ENCODE peak calls at places on chromosomes 4 and X, in nine cellular contexts. One of them, this sample, is unnamed. For H3K4me1, the result is how much of the 10 kb centered on the place peaks cover.

GRCh38 chr4:16329132-16329796 is 103.0 kb upstream of the TAPT1 start:
- DNase-seq in testis: no peak
- DNase-seq in OCI-LY7: no peak
- DNase-seq in K562: no peak
- DNase-seq in endodermal cell: no peak
- DNase-seq in A549: no peak
- DNase-seq in CD8-positive, alpha-beta memory T cell: no peak
- DNase-seq in breast epithelium: no peak
- DNase-seq in MM.1S: no peak
- DNase-seq in this sample: no peak

GRCh38 chr4:105215609-105216313 is 69.1 kb downstream of the TET2 start:
- DNase-seq in OCI-LY7: no peak
- DNase-seq in testis: no peak
- DNase-seq in breast epithelium: no peak
- DNase-seq in A549: no peak
- DNase-seq in K562: no peak
- DNase-seq in CD8-positive, alpha-beta memory T cell: no peak
- DNase-seq in endodermal cell: no peak
- DNase-seq in MM.1S: no peak
- DNase-seq in this sample: no peak

GRCh38 chrX:133542476-133542875 is 127.2 kb upstream of the GPC4 start:
- DNase-seq in MM.1S: peak
- DNase-seq in CD8-positive, alpha-beta memory T cell: no peak
- DNase-seq in K562: no peak
- DNase-seq in OCI-LY7: no peak
- DNase-seq in breast epithelium: no peak
- DNase-seq in endodermal cell: no peak
- DNase-seq in testis: no peak
- DNase-seq in A549: no peak
- DNase-seq in this sample: no peak

GRCh38 chrX:17098516-17099247 is 152.2 kb downstream of the REPS2 start:
- DNase-seq in K562: no peak
- DNase-seq in endodermal cell: no peak
- DNase-seq in breast epithelium: no peak
- DNase-seq in A549: no peak
- DNase-seq in CD8-positive, alpha-beta memory T cell: no peak
- DNase-seq in MM.1S: no peak
- DNase-seq in testis: no peak
- DNase-seq in OCI-LY7: no peak
- DNase-seq in this sample: no peak

GRCh38 chr4:101334963-101335572 is 12.3 kb downstream of the PPP3CA start:
- DNase-seq in breast epithelium: no peak
- DNase-seq in OCI-LY7: no peak
- DNase-seq in CD8-positive, alpha-beta memory T cell: no peak
- DNase-seq in K562: no peak
- DNase-seq in testis: no peak
- DNase-seq in A549: no peak
- DNase-seq in MM.1S: peak
- DNase-seq in endodermal cell: no peak
- DNase-seq in this sample: no peak

GRCh38 chr4:111930658-111931057 is 214.6 kb upstream of the FAM241A start:
- DNase-seq in testis: no peak
- DNase-seq in CD8-positive, alpha-beta memory T cell: no peak
- DNase-seq in OCI-LY7: no peak
- DNase-seq in A549: no peak
- DNase-seq in breast epithelium: no peak
- DNase-seq in endodermal cell: no peak
- DNase-seq in K562: no peak
- DNase-seq in MM.1S: peak
- DNase-seq in this sample: no peak

GRCh38 chr4:125115476-125115875 is 199.3 kb upstream of the FAT4 start:
- DNase-seq in A549: no peak
- DNase-seq in testis: no peak
- DNase-seq in CD8-positive, alpha-beta memory T cell: no peak
- DNase-seq in endodermal cell: no peak
- DNase-seq in OCI-LY7: no peak
- DNase-seq in MM.1S: no peak
- DNase-seq in breast epithelium: no peak
- DNase-seq in K562: no peak
- DNase-seq in this sample: peak

GRCh38 chrX:34654939-34655338 is 2.1 kb downstream of the TMEM47 start:
- DNase-seq in testis: no peak
- DNase-seq in K562: no peak
- DNase-seq in OCI-LY7: no peak
- DNase-seq in A549: no peak
- DNase-seq in endodermal cell: no peak
- DNase-seq in CD8-positive, alpha-beta memory T cell: no peak
- DNase-seq in breast epithelium: no peak
- DNase-seq in MM.1S: no peak
- DNase-seq in this sample: no peak

GRCh38 chrX:119687661-119688413 is 5.1 kb downstream of the SEPTIN6 start:
- DNase-seq in A549: no peak
- DNase-seq in breast epithelium: no peak
- DNase-seq in testis: no peak
- DNase-seq in OCI-LY7: peak
- DNase-seq in MM.1S: no peak
- DNase-seq in endodermal cell: no peak
- DNase-seq in CD8-positive, alpha-beta memory T cell: peak
- DNase-seq in K562: no peak
- DNase-seq in this sample: no peak

GRCh38 chrX:119692241-119693031 is 532 bp downstream of the SEPTIN6 start:
- DNase-seq in OCI-LY7: peak
- DNase-seq in breast epithelium: no peak
- DNase-seq in testis: peak
- DNase-seq in K562: peak
- DNase-seq in endodermal cell: peak
- DNase-seq in A549: peak
- DNase-seq in MM.1S: peak
- DNase-seq in CD8-positive, alpha-beta memory T cell: peak
- DNase-seq in this sample: peak

GRCh38 chrX:119690921-119691716 is 1.8 kb downstream of the SEPTIN6 start:
- DNase-seq in CD8-positive, alpha-beta memory T cell: peak
- DNase-seq in A549: no peak
- DNase-seq in testis: peak
- DNase-seq in OCI-LY7: no peak
- DNase-seq in breast epithelium: no peak
- DNase-seq in MM.1S: peak
- DNase-seq in endodermal cell: no peak
- DNase-seq in K562: peak
- DNase-seq in this sample: no peak

GRCh38 chrX:119686087-119686639 is 6.8 kb downstream of the SEPTIN6 start:
- DNase-seq in A549: no peak
- DNase-seq in K562: no peak
- DNase-seq in testis: no peak
- DNase-seq in CD8-positive, alpha-beta memory T cell: peak
- DNase-seq in MM.1S: peak
- DNase-seq in OCI-LY7: peak
- DNase-seq in breast epithelium: no peak
- DNase-seq in endodermal cell: no peak
- DNase-seq in this sample: peak

GRCh38 chrX:119688856-119689455 is 4.0 kb downstream of the SEPTIN6 start:
- DNase-seq in MM.1S: peak
- DNase-seq in CD8-positive, alpha-beta memory T cell: peak
- DNase-seq in K562: no peak
- DNase-seq in OCI-LY7: no peak
- DNase-seq in endodermal cell: no peak
- DNase-seq in testis: no peak
- DNase-seq in breast epithelium: no peak
- DNase-seq in A549: no peak
- DNase-seq in this sample: no peak
- H3K4me1 ChIP-seq in MM.1S: under half
- H3K4me1 ChIP-seq in CD8-positive, alpha-beta memory T cell: half or more
- H3K4me1 ChIP-seq in K562: under half
- H3K4me1 ChIP-seq in OCI-LY7: half or more
- H3K4me1 ChIP-seq in endodermal cell: under half
- H3K4me1 ChIP-seq in testis: under half
- H3K4me1 ChIP-seq in breast epithelium: under half
- H3K4me1 ChIP-seq in A549: under half
- H3K4me1 ChIP-seq in this sample: half or more

GRCh38 chr4:804804-805203 is 21.1 kb downstream of the CPLX1 start:
- DNase-seq in breast epithelium: no peak
- DNase-seq in testis: peak
- DNase-seq in CD8-positive, alpha-beta memory T cell: peak
- DNase-seq in K562: no peak
- DNase-seq in MM.1S: no peak
- DNase-seq in A549: no peak
- DNase-seq in endodermal cell: peak
- DNase-seq in OCI-LY7: no peak
- DNase-seq in this sample: no peak

GRCh38 chr4:807792-808191 is 18.1 kb downstream of the CPLX1 start:
- DNase-seq in endodermal cell: peak
- DNase-seq in testis: no peak
- DNase-seq in CD8-positive, alpha-beta memory T cell: no peak
- DNase-seq in breast epithelium: no peak
- DNase-seq in A549: no peak
- DNase-seq in MM.1S: no peak
- DNase-seq in OCI-LY7: no peak
- DNase-seq in K562: no peak
- DNase-seq in this sample: no peak

GRCh38 chr4:803884-804283 is 22.0 kb downstream of the CPLX1 start:
- DNase-seq in K562: no peak
- DNase-seq in OCI-LY7: no peak
- DNase-seq in CD8-positive, alpha-beta memory T cell: no peak
- DNase-seq in testis: no peak
- DNase-seq in endodermal cell: peak
- DNase-seq in A549: no peak
- DNase-seq in MM.1S: no peak
- DNase-seq in breast epithelium: no peak
- DNase-seq in this sample: no peak

GRCh38 chr4:813900-814299 is 12.0 kb downstream of the CPLX1 start:
- DNase-seq in K562: no peak
- DNase-seq in breast epithelium: no peak
- DNase-seq in MM.1S: no peak
- DNase-seq in testis: no peak
- DNase-seq in A549: no peak
- DNase-seq in OCI-LY7: peak
- DNase-seq in endodermal cell: peak
- DNase-seq in CD8-positive, alpha-beta memory T cell: no peak
- DNase-seq in this sample: no peak

DNA sequence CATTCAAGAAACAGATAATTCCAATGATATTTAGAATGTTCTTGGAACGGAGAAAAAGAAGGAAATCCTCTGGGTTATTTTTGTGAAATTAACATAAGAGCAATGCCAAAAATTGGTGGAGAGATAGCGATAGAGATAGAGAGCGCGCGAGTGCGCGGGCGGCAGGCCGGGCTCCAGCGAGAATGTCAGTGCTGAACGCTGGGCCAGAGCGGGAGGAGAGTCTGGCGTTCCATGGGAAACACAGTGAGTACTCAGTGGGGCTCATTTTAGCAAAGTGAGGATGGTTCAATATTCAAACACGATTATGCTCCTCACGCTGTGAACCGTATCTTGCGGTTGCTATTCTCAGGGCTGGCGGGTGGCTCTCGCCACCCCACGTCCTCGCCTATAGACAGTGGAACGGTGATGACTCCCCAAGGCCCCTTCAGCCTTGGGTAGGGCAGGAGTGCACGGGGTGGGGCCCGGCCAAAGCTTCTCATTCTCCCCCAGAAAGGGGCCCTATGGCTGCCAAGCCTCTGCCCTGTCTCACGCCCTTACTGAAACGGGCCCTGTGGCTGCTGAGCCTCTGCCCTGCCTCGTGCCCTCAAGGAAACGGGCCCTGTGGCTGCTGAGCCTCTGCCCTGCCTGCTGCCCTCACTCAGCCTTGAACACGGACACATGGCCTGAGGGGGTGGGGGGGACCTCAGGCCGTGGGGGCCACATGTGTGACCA is 16.9 kb downstream of the CPLX1 start:
- DNase-seq in breast epithelium: no peak
- DNase-seq in A549: no peak
- DNase-seq in CD8-positive, alpha-beta memory T cell: no peak
- DNase-seq in MM.1S: no peak
- DNase-seq in testis: no peak
- DNase-seq in K562: no peak
- DNase-seq in OCI-LY7: no peak
- DNase-seq in endodermal cell: peak
- DNase-seq in this sample: no peak
- H3K27ac ChIP-seq in breast epithelium: no peak
- H3K27ac ChIP-seq in A549: no peak
- H3K27ac ChIP-seq in CD8-positive, alpha-beta memory T cell: no peak
- H3K27ac ChIP-seq in MM.1S: no peak
- H3K27ac ChIP-seq in testis: no peak
- H3K27ac ChIP-seq in K562: no peak
- H3K27ac ChIP-seq in OCI-LY7: no peak
- H3K27ac ChIP-seq in endodermal cell: no peak
- H3K27ac ChIP-seq in this sample: no peak

GRCh38 chrX:19752043-19752442 is 135.4 kb downstream of the SH3KBP1 start:
- DNase-seq in testis: no peak
- DNase-seq in OCI-LY7: no peak
- DNase-seq in breast epithelium: no peak
- DNase-seq in K562: no peak
- DNase-seq in A549: no peak
- DNase-seq in CD8-positive, alpha-beta memory T cell: peak
- DNase-seq in MM.1S: no peak
- DNase-seq in endodermal cell: no peak
- DNase-seq in this sample: no peak

GRCh38 chrX:19748898-19749680 is 138.3 kb downstream of the SH3KBP1 start:
- DNase-seq in CD8-positive, alpha-beta memory T cell: no peak
- DNase-seq in MM.1S: no peak
- DNase-seq in endodermal cell: no peak
- DNase-seq in testis: no peak
- DNase-seq in breast epithelium: no peak
- DNase-seq in A549: no peak
- DNase-seq in OCI-LY7: no peak
- DNase-seq in K562: no peak
- DNase-seq in this sample: no peak

GRCh38 chrX:19750028-19750786 is 137.2 kb downstream of the SH3KBP1 start:
- DNase-seq in OCI-LY7: no peak
- DNase-seq in A549: no peak
- DNase-seq in endodermal cell: no peak
- DNase-seq in MM.1S: no peak
- DNase-seq in breast epithelium: no peak
- DNase-seq in testis: no peak
- DNase-seq in K562: no peak
- DNase-seq in CD8-positive, alpha-beta memory T cell: no peak
- DNase-seq in this sample: no peak

GRCh38 chrX:19753368-19753767 is 134.0 kb downstream of the SH3KBP1 start:
- DNase-seq in breast epithelium: no peak
- DNase-seq in endodermal cell: no peak
- DNase-seq in MM.1S: no peak
- DNase-seq in CD8-positive, alpha-beta memory T cell: no peak
- DNase-seq in A549: no peak
- DNase-seq in K562: no peak
- DNase-seq in OCI-LY7: no peak
- DNase-seq in testis: no peak
- DNase-seq in this sample: no peak

GRCh38 chrX:19751068-19751467 is 136.3 kb downstream of the SH3KBP1 start:
- DNase-seq in K562: no peak
- DNase-seq in MM.1S: no peak
- DNase-seq in OCI-LY7: no peak
- DNase-seq in CD8-positive, alpha-beta memory T cell: no peak
- DNase-seq in testis: no peak
- DNase-seq in endodermal cell: peak
- DNase-seq in A549: no peak
- DNase-seq in breast epithelium: no peak
- DNase-seq in this sample: no peak
- H3K4me1 ChIP-seq in K562: under half
- H3K4me1 ChIP-seq in MM.1S: under half
- H3K4me1 ChIP-seq in OCI-LY7: half or more
- H3K4me1 ChIP-seq in CD8-positive, alpha-beta memory T cell: half or more
- H3K4me1 ChIP-seq in testis: under half
- H3K4me1 ChIP-seq in endodermal cell: under half
- H3K4me1 ChIP-seq in A549: under half
- H3K4me1 ChIP-seq in breast epithelium: under half
- H3K4me1 ChIP-seq in this sample: half or more

GRCh38 chr4:121799208-121799823 is 1.8 kb upstream of the EXOSC9 start:
- DNase-seq in endodermal cell: no peak
- DNase-seq in OCI-LY7: no peak
- DNase-seq in breast epithelium: no peak
- DNase-seq in CD8-positive, alpha-beta memory T cell: no peak
- DNase-seq in K562: no peak
- DNase-seq in testis: no peak
- DNase-seq in MM.1S: peak
- DNase-seq in A549: no peak
- DNase-seq in this sample: no peak

GRCh38 chr4:121800638-121800960 is 524 bp upstream of the EXOSC9 start:
- DNase-seq in K562: no peak
- DNase-seq in A549: no peak
- DNase-seq in MM.1S: no peak
- DNase-seq in OCI-LY7: no peak
- DNase-seq in endodermal cell: no peak
- DNase-seq in breast epithelium: no peak
- DNase-seq in testis: no peak
- DNase-seq in CD8-positive, alpha-beta memory T cell: no peak
- DNase-seq in this sample: no peak

GRCh38 chr4:121801715-121802075 is 572 bp downstream of the EXOSC9 start:
- DNase-seq in K562: no peak
- DNase-seq in testis: no peak
- DNase-seq in MM.1S: no peak
- DNase-seq in endodermal cell: no peak
- DNase-seq in CD8-positive, alpha-beta memory T cell: no peak
- DNase-seq in breast epithelium: no peak
- DNase-seq in OCI-LY7: no peak
- DNase-seq in A549: no peak
- DNase-seq in this sample: no peak

GRCh38 chr4:121800961-121801714 is at the start of gene EXOSC9:
- DNase-seq in K562: peak
- DNase-seq in endodermal cell: peak
- DNase-seq in OCI-LY7: peak
- DNase-seq in breast epithelium: peak
- DNase-seq in testis: peak
- DNase-seq in MM.1S: peak
- DNase-seq in CD8-positive, alpha-beta memory T cell: peak
- DNase-seq in A549: peak
- DNase-seq in this sample: peak

GRCh38 chr4:121799888-121800501 is 1.1 kb upstream of the EXOSC9 start:
- DNase-seq in A549: no peak
- DNase-seq in CD8-positive, alpha-beta memory T cell: no peak
- DNase-seq in MM.1S: no peak
- DNase-seq in endodermal cell: no peak
- DNase-seq in testis: no peak
- DNase-seq in OCI-LY7: no peak
- DNase-seq in K562: no peak
- DNase-seq in breast epithelium: no peak
- DNase-seq in this sample: no peak
- H3K27ac ChIP-seq in A549: no peak
- H3K27ac ChIP-seq in CD8-positive, alpha-beta memory T cell: peak
- H3K27ac ChIP-seq in MM.1S: peak
- H3K27ac ChIP-seq in endodermal cell: no peak
- H3K27ac ChIP-seq in testis: peak
- H3K27ac ChIP-seq in OCI-LY7: peak
- H3K27ac ChIP-seq in K562: peak
- H3K27ac ChIP-seq in breast epithelium: no peak
- H3K27ac ChIP-seq in this sample: peak

This sample was measured in Karpas-422.